ENCODE peak calls at places on chromosome 22, in seven cellular contexts. One of them, this sample, is unnamed.

GRCh38 chr22:42644422-42645340 is 4.3 kb upstream of the ATP5MGL start:
- DNase-seq in NCI-H774: no peak
- DNase-seq in Daoy: peak; percentile 28
- DNase-seq in AG04450: no peak
- DNase-seq in ACHN: no peak
- DNase-seq in NCI-H1092: no peak
- DNase-seq in fibroblast of mammary gland: peak; percentile 45
- DNase-seq in this sample: no peak

GRCh38 chr22:46021577-46021976 is 44.6 kb upstream of the WNT7B start:
- DNase-seq in ACHN: no peak
- DNase-seq in fibroblast of mammary gland: no peak
- DNase-seq in NCI-H774: no peak
- DNase-seq in Daoy: no peak
- DNase-seq in NCI-H1092: no peak
- DNase-seq in AG04450: no peak
- DNase-seq in this sample: no peak

GRCh38 chr22:36129985-36130384 is 30.6 kb downstream of the APOL3 start:
- DNase-seq in NCI-H774: no peak
- DNase-seq in ACHN: no peak
- DNase-seq in fibroblast of mammary gland: no peak
- DNase-seq in Daoy: no peak
- DNase-seq in NCI-H1092: no peak
- DNase-seq in AG04450: no peak
- DNase-seq in this sample: no peak

GRCh38 chr22:39940757-39941305 is 19.4 kb upstream of the TMA7B start:
- DNase-seq in NCI-H774: no peak
- DNase-seq in AG04450: no peak
- DNase-seq in NCI-H1092: no peak
- DNase-seq in fibroblast of mammary gland: peak; percentile 10
- DNase-seq in ACHN: no peak
- DNase-seq in Daoy: no peak
- DNase-seq in this sample: no peak

GRCh38 chr22:37184816-37185541 is 3.1 kb downstream of the C1QTNF6 start:
- DNase-seq in NCI-H1092: no peak
- DNase-seq in Daoy: no peak
- DNase-seq in AG04450: no peak
- DNase-seq in NCI-H774: no peak
- DNase-seq in ACHN: no peak
- DNase-seq in fibroblast of mammary gland: no peak
- DNase-seq in this sample: no peak

GRCh38 chr22:38078046-38078840 is 5.7 kb downstream of the SLC16A8 start:
- DNase-seq in AG04450: no peak
- DNase-seq in NCI-H1092: no peak
- DNase-seq in fibroblast of mammary gland: no peak
- DNase-seq in ACHN: no peak
- DNase-seq in Daoy: no peak
- DNase-seq in NCI-H774: no peak
- DNase-seq in this sample: no peak

GRCh38 chr22:38973289-38974169 is 8.6 kb upstream of the APOBEC3B start:
- DNase-seq in fibroblast of mammary gland: peak; percentile 8
- DNase-seq in Daoy: peak; percentile 38
- DNase-seq in AG04450: no peak
- DNase-seq in NCI-H774: no peak
- DNase-seq in NCI-H1092: no peak
- DNase-seq in ACHN: peak; percentile 46
- DNase-seq in this sample: peak; percentile 47

GRCh38 chr22:19448739-19449421 is 1.4 kb upstream of the C22orf39 start:
- DNase-seq in NCI-H774: no peak
- DNase-seq in NCI-H1092: no peak
- DNase-seq in Daoy: no peak
- DNase-seq in fibroblast of mammary gland: no peak
- DNase-seq in ACHN: no peak
- DNase-seq in AG04450: no peak
- DNase-seq in this sample: no peak

GRCh38 chr22:18119409-18120110 is 9.0 kb downstream of the TUBA8 start:
- DNase-seq in NCI-H774: no peak
- DNase-seq in Daoy: no peak
- DNase-seq in fibroblast of mammary gland: no peak
- DNase-seq in NCI-H1092: no peak
- DNase-seq in AG04450: no peak
- DNase-seq in ACHN: no peak
- DNase-seq in this sample: no peak

GRCh38 chr22:49260681-49261580 is 566.7 kb downstream of the BRD1 start:
- DNase-seq in NCI-H1092: no peak
- DNase-seq in NCI-H774: no peak
- DNase-seq in fibroblast of mammary gland: no peak
- DNase-seq in ACHN: no peak
- DNase-seq in Daoy: no peak
- DNase-seq in AG04450: no peak
- DNase-seq in this sample: no peak

GRCh38 chr22:49271369-49271727 is 556.3 kb downstream of the BRD1 start:
- DNase-seq in NCI-H1092: no peak
- DNase-seq in fibroblast of mammary gland: no peak
- DNase-seq in AG04450: no peak
- DNase-seq in Daoy: no peak
- DNase-seq in ACHN: no peak
- DNase-seq in NCI-H774: no peak
- DNase-seq in this sample: no peak

GRCh38 chr22:36435516-36436415 is 45.7 kb downstream of the TXN2 start:
- DNase-seq in AG04450: no peak
- DNase-seq in NCI-H774: no peak
- DNase-seq in NCI-H1092: peak; percentile 46
- DNase-seq in ACHN: no peak
- DNase-seq in fibroblast of mammary gland: no peak
- DNase-seq in Daoy: no peak
- DNase-seq in this sample: no peak

GRCh38 chr22:19055801-19056200 is 66.4 kb downstream of the DGCR2 start:
- DNase-seq in NCI-H774: no peak
- DNase-seq in AG04450: no peak
- DNase-seq in Daoy: no peak
- DNase-seq in NCI-H1092: no peak
- DNase-seq in ACHN: no peak
- DNase-seq in fibroblast of mammary gland: no peak
- DNase-seq in this sample: no peak

GRCh38 chr22:26756675-26757293 is 99.4 kb downstream of the MIAT start:
- DNase-seq in Daoy: peak; percentile 77
- DNase-seq in NCI-H1092: peak; percentile 40
- DNase-seq in ACHN: peak; percentile 46
- DNase-seq in AG04450: no peak
- DNase-seq in fibroblast of mammary gland: peak; percentile 46
- DNase-seq in NCI-H774: peak; percentile 1
- DNase-seq in this sample: peak; percentile 52

This sample was measured in HTR-8/SVneo.